ENCODE peak calls at places on chromosomes 7 and 10, in nine cellular contexts. Z, H, F, S, Y, T, C, U and O are unnamed samples.

GRCh38 chr10:14383266-14383665 is 52.5 kb upstream of the FRMD4A start:
- DNase-seq in C (no peak), T (no peak), S (no peak), F (no peak), U (no peak), Z (no peak), H (no peak), Y (no peak), O (no peak)

GRCh38 chr7:91598791-91599190 is 281.7 kb downstream of the MTERF1 start:
- DNase-seq in C (no peak), H (no peak), Z (no peak), Y (no peak), T (no peak), U (no peak), S (no peak), F (no peak), O (no peak)

GRCh38 chr7:134645478-134645877 is 1.2 kb upstream of the BPGM start:
- DNase-seq in U (no peak), F (no peak), T (no peak), C (no peak), H (no peak), Y (no peak), S (no peak), Z (no peak), O (no peak)

GRCh38 chr7:106166651-106167342 is 54.7 kb upstream of the SYPL1 start:
- DNase-seq in S (peak), F (peak), Z (peak), H (peak), T (peak), Y (no peak), C (peak), U (no peak), O (no peak)

GRCh38 chr10:8233832-8234259 is 179.4 kb downstream of the GATA3 start:
- DNase-seq in F (no peak), T (no peak), Y (no peak), U (no peak), H (no peak), Z (no peak), S (no peak), C (no peak), O (no peak)

GRCh38 chr7:65279795-65280194 is 93.9 kb upstream of the ZNF92 start:
- DNase-seq in T (no peak), Y (no peak), H (no peak), C (no peak), F (no peak), U (no peak), S (no peak), Z (no peak), O (no peak)

GRCh38 chr10:52818019-52818418 is 45.4 kb upstream of the MBL2 start:
- DNase-seq in Y (no peak), U (no peak), T (no peak), C (peak), S (no peak), Z (no peak), F (no peak), H (no peak), O (no peak)

GRCh38 chr7:42099076-42099836 is 137.8 kb downstream of the GLI3 start:
- DNase-seq in Y (no peak), T (no peak), F (no peak), Z (no peak), C (no peak), U (no peak), H (no peak), S (no peak), O (no peak)

GRCh38 chr10:7887417-7887816 is 69.1 kb downstream of the TAF3 start:
- DNase-seq in S (no peak), F (no peak), H (no peak), T (no peak), Z (no peak), U (no peak), C (no peak), Y (no peak), O (no peak)

GRCh38 chr10:110786172-110786571 is 85.6 kb upstream of the PDCD4 start:
- DNase-seq in Z (no peak), T (no peak), C (no peak), Y (no peak), S (no peak), F (no peak), U (no peak), H (no peak), O (no peak)
- H3K27ac ChIP-seq in Z (no peak), T (no peak), C (no peak), Y (no peak), S (no peak), F (peak), U (no peak), H (no peak), O (no peak)

GRCh38 chr10:84574101-84574500 is 245.7 kb downstream of the CCSER2 start:
- DNase-seq in S (no peak), T (no peak), H (no peak), C (no peak), F (no peak), U (no peak), Z (no peak), Y (no peak), O (no peak)
- TF ChIP-seq CTCF in S (no peak), T (no peak), H (no peak), C (peak), F (no peak), U (no peak), Z (no peak), Y (no peak), O (no peak)

DNA sequence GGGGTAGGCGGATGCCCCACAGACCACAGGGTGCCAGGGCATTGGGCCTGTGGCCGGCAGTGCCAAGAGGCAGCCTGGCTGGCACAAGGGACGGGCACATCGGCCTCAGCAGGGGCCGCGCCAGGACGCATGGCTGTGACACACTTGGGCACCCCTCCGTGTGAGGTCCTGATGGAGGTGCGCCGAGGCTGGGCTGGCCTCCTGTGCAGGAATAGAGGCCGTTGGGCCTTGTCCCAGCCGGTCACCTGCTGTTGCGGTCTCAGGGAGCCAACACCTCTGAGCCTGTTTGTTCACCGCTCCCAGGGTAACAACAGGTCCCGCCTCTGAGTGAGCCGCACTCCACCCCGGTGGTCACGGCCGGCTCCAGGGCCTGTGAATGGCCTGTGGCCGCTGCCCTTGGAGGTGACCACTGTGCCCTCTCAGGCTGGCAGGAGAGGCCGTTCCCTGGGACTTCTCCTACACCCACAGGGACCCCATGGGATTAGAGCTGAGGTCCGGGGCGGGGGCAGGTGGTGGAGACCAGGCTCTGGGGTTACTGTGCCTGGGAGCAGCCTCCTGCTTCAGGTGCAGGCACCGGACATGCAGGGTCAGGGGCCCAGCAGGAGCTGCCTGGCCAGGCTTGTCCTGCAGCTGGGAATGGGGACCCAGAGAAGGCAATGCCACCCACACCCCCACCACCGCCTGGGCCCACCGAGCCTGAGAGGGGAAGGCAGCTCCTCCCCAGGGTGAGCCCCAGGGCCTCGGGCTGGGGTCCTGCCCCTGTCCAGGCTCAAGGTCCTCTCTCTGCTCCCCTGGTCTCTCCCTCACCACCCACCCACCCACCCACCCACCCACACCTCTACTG is 12.0 kb downstream of the PWWP2B start:
- DNase-seq in T (peak), Y (no peak), H (no peak), F (peak), Z (peak), C (no peak), U (no peak), S (no peak), O (no peak)
- H3K27ac ChIP-seq in T (peak), Y (peak), H (no peak), F (no peak), Z (peak), C (peak), U (no peak), S (no peak), O (no peak)

GRCh38 chr10:21171197-21171935 is 274.3 kb upstream of the NEBL start:
- DNase-seq in C (no peak), U (no peak), F (no peak), Y (no peak), H (no peak), S (no peak), Z (no peak), T (no peak), O (no peak)
- TF ChIP-seq CTCF in C (no peak), U (no peak), F (no peak), Y (no peak), H (no peak), S (peak), Z (no peak), T (no peak), O (no peak)